ENCODE peak calls at places on chromosomes 3 and 15, in eight cellular contexts. Z, F, I, H, Q, D, P and V are unnamed samples.

GRCh38 chr3:192408721-192409151 is 318.6 kb downstream of the FGF12 start:
- DNase-seq in Z (no peak), P (no peak), D (no peak), F (no peak), H (no peak), Q (no peak), I (peak), V (no peak)

GRCh38 chr3:16203031-16203430 is 28.6 kb downstream of the GALNT15 start:
- DNase-seq in I (no peak), Z (peak), P (peak), D (no peak), F (no peak), Q (peak), H (no peak), V (peak)

GRCh38 chr15:90665288-90666134 is 51.6 kb upstream of the BLM start:
- DNase-seq in F (no peak), Z (peak), I (peak), D (no peak), Q (peak), H (peak), P (peak), V (peak)

GRCh38 chr3:51777985-51778384 is 1.1 kb downstream of the IQCF6 start:
- DNase-seq in P (no peak), H (no peak), Z (no peak), I (peak), F (peak), D (no peak), Q (no peak), V (no peak)

GRCh38 chr15:92803852-92804609 is 96.1 kb upstream of the CHD2 start:
- DNase-seq in H (peak), Z (peak), P (peak), F (no peak), Q (peak), D (peak), I (peak), V (peak)

GRCh38 chr15:59436774-59437472 is 1.1 kb upstream of the FAM81A start:
- DNase-seq in Q (no peak), I (no peak), P (peak), Z (no peak), D (no peak), H (peak), F (no peak), V (no peak)

GRCh38 chr15:57752426-57752825 is 45.9 kb downstream of the POLR2M start:
- DNase-seq in P (peak), D (no peak), H (peak), F (peak), Q (peak), Z (no peak), I (peak), V (peak)

GRCh38 chr15:63481105-63481810 is 23.1 kb upstream of the USP3 start:
- DNase-seq in P (no peak), F (no peak), Z (peak), H (no peak), I (no peak), Q (peak), D (no peak), V (peak)

GRCh38 chr15:92914768-92915221 is 14.7 kb downstream of the CHD2 start:
- DNase-seq in D (no peak), F (no peak), P (no peak), Q (no peak), Z (no peak), H (no peak), I (no peak), V (no peak)

GRCh38 chr3:71062037-71062919 is 521.2 kb downstream of the FOXP1 start:
- DNase-seq in Q (peak), I (no peak), P (no peak), Z (peak), F (no peak), H (no peak), D (no peak), V (peak)

GRCh38 chr3:13251166-13251892 is 168.8 kb downstream of the NUP210 start:
- DNase-seq in Z (no peak), P (no peak), F (no peak), I (no peak), Q (no peak), H (no peak), D (no peak), V (no peak)

GRCh38 chr3:10281951-10282350 is 10.8 kb downstream of the GHRL start:
- DNase-seq in F (no peak), I (no peak), Z (peak), P (peak), D (no peak), Q (peak), H (no peak), V (no peak)

GRCh38 chr15:61064653-61065052 is 164.4 kb downstream of the RORA start:
- DNase-seq in Q (no peak), H (no peak), F (no peak), I (no peak), D (no peak), P (no peak), Z (no peak), V (no peak)

GRCh38 chr3:53577486-53577885 is 83.1 kb downstream of the CACNA1D start:
- DNase-seq in F (no peak), I (no peak), Q (no peak), D (no peak), H (no peak), P (no peak), Z (no peak), V (no peak)

GRCh38 chr15:71145648-71146047 is 30.4 kb downstream of the THSD4 start:
- DNase-seq in P (no peak), I (no peak), D (no peak), Q (no peak), Z (no peak), H (no peak), F (no peak), V (no peak)

GRCh38 chr15:83973816-83974215 is 261.8 kb upstream of the GOLGA6L4 start:
- DNase-seq in I (no peak), Z (peak), Q (peak), H (no peak), D (no peak), P (no peak), F (no peak), V (peak)

GRCh38 chr3:49867871-49868321 is 1.8 kb downstream of the CAMKV start:
- DNase-seq in Z (peak), P (peak), Q (peak), H (no peak), F (no peak), D (no peak), I (no peak), V (peak)

GRCh38 chr15:60442031-60442665 is 36.8 kb downstream of the ICE2 start:
- DNase-seq in F (no peak), Q (no peak), H (no peak), I (no peak), Z (no peak), P (no peak), D (no peak), V (no peak)

GRCh38 chr3:186825294-186825821 is 17.2 kb upstream of the ADIPOQ start:
- DNase-seq in Q (peak), H (peak), D (no peak), P (peak), I (no peak), F (peak), Z (peak), V (peak)

GRCh38 chr3:17227472-17227871 is 342.7 kb downstream of the PLCL2 start:
- DNase-seq in I (no peak), P (no peak), Z (no peak), D (no peak), Q (no peak), H (no peak), F (no peak), V (no peak)

GRCh38 chr3:107367353-107367752 is 9.9 kb upstream of the CCDC54 start:
- DNase-seq in D (peak), P (peak), Q (peak), Z (peak), H (no peak), I (no peak), F (no peak), V (peak)

GRCh38 chr3:25455316-25456232 is 27.5 kb downstream of the RARB start:
- DNase-seq in D (no peak), H (no peak), Z (no peak), I (peak), P (peak), Q (peak), F (no peak), V (peak)

GRCh38 chr3:4750306-4751056 is 228.8 kb upstream of the BHLHE40 start:
- DNase-seq in I (no peak), H (peak), Z (peak), D (no peak), Q (peak), F (peak), P (peak), V (peak)

GRCh38 chr3:39849992-39850706 is 40.7 kb downstream of the MYRIP start:
- DNase-seq in Q (no peak), F (no peak), P (no peak), D (no peak), Z (no peak), H (no peak), I (no peak), V (no peak)

GRCh38 chr3:125069968-125070745 is 14.4 kb upstream of the HEG1 start:
- DNase-seq in I (no peak), D (no peak), H (no peak), Q (no peak), Z (no peak), F (no peak), P (no peak), V (no peak)

GRCh38 chr3:28564211-28564610 is 215.6 kb upstream of the AZI2 start:
- DNase-seq in F (no peak), H (no peak), D (no peak), I (no peak), P (no peak), Z (no peak), Q (no peak), V (no peak)

GRCh38 chr3:180092889-180093288 is 56.2 kb upstream of the PEX5L start:
- DNase-seq in F (no peak), I (no peak), P (no peak), Q (no peak), Z (no peak), H (no peak), D (no peak), V (no peak)

GRCh38 chr3:25460751-25461150 is 32.7 kb downstream of the RARB start:
- DNase-seq in I (no peak), F (no peak), P (no peak), Q (no peak), D (no peak), Z (no peak), H (no peak), V (no peak)

GRCh38 chr15:23548071-23548470 is 17.4 kb upstream of the MKRN3 start:
- DNase-seq in F (no peak), D (no peak), H (no peak), Q (no peak), P (no peak), I (no peak), Z (no peak), V (no peak)

GRCh38 chr3:148087601-148088371 is 609.9 kb upstream of the AGTR1 start:
- DNase-seq in Z (no peak), P (no peak), D (no peak), H (no peak), F (no peak), Q (no peak), I (no peak), V (no peak)

GRCh38 chr3:156745766-156746165 is 71.4 kb downstream of the TIPARP start:
- DNase-seq in D (no peak), Z (no peak), F (no peak), Q (no peak), H (no peak), P (no peak), I (no peak), V (no peak)

GRCh38 chr3:188497021-188497420 is 343.1 kb downstream of the LPP start:
- DNase-seq in D (no peak), I (no peak), Q (peak), P (peak), Z (peak), H (no peak), F (no peak), V (no peak)

GRCh38 chr3:27022096-27022761 is 347.0 kb downstream of the NEK10 start:
- DNase-seq in D (no peak), F (no peak), H (no peak), I (no peak), Q (no peak), P (no peak), Z (no peak), V (no peak)

DNA sequence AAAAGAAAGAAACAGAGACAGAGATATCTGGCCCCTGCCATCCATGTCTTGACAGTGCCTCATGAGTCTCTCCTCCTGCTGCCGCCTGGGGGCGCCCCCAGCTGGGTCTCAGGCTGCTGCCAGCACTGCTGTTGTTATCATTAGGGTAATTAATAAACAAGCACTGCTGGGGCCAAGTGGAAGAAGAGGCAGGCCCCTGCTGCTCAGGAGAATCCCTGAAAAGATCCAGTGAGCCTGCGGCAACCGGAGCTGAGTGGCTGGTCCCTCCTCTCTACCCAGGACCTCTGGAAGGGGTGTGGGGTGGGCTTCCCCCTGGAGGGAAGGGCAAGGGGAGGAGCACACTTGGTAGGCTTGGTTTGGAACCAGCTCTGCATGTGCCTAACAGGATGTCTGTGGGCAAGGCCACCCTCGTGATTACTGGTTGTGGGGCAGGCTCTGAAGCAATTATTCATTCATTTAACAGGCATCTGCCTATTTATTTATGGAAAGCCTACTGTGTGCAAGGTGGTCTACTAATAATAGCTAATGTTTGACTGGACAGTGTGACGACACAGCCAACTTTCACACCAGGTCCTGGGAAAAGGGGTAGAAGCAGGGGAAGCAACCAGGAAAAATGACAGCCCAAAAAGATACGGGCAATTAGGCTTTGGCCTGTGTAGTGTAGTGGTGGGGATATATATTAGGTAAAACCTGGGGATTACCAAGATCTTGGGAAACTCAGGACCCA is 1.2 kb upstream of the TYRO3 start:
- DNase-seq in Q (peak), P (peak), I (peak), F (peak), H (peak), D (no peak), Z (peak), V (peak)
- H3K4me3 ChIP-seq in Q (peak), P (peak), I (peak), F (peak), H (no peak), D (peak), Z (no peak), V (peak)

DNA sequence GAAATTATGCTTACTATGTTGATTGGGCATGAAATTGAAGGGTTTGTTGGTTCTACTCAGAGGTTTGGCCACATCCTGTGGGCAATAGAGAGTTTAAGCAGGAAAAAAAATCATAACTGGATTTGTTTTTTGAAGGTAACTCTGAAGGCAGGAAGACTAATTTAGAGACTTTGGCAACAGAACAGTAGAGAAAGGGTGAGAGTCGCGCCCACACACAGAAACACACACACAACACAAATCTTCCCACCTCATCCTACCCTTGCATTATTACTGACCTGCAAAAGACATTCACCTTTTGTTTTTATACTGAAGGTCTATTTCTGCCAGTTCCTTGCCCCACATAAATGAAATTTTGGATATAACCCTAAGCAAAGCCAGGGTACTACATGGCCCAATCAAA is 270.6 kb downstream of the TBL1XR1 start:
- DNase-seq in D (no peak), F (no peak), P (no peak), Q (no peak), Z (no peak), I (no peak), H (no peak), V (no peak)
- TF ChIP-seq CTCF in D (no peak), F (no peak), P (no peak), Q (no peak), Z (no peak), I (no peak), H (no peak), V (no peak)

GRCh38 chr15:42483677-42484076 is 7.3 kb downstream of the ZNF106 start:
- DNase-seq in Q (no peak), P (no peak), H (no peak), D (no peak), Z (no peak), I (no peak), F (no peak), V (no peak)
- H3K4me3 ChIP-seq in Q (no peak), P (no peak), H (no peak), D (no peak), Z (no peak), I (no peak), F (no peak), V (no peak)

DNA sequence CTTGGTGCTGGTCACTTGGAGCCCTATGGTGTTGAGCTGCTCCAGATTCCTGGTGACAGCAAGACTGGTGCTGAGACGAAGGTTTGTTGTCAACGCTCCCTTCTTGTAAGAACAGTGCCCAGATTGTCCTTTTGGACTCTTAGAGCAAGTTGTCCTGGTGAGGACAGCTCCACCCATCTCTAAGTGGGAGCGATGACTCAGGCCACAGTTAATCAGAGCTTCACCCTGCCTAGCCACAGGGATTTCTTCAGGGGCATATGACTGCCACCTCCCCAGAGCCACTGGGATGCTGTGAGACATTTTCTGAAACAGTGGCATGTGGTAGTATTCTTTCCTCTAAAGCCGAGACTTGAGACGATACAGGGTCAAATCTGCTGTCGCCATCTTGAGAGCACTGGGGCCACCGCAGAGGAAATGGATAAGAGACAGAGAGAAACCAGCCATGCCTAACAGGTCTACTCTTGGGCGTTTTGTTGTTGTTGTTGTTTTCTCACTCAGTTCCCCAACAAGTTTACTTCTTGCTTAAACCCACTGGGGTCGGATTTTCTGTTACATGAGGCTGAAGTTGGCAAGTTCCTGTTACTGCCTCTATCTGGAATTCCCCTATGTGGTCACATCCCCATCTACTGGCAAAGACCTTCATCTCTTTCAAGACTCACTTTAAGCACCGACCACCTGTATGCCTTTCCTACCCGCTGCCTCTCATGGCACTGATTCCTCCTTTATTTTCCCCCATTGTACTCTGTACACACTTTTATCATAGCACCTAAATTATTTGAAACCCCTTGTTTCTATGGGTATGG is 16.0 kb upstream of the PCOLCE2 start:
- DNase-seq in F (no peak), D (no peak), Z (no peak), P (no peak), Q (peak), H (no peak), I (no peak), V (peak)
- TF ChIP-seq CTCF in F (no peak), D (no peak), Z (no peak), P (peak), Q (peak), H (no peak), I (no peak), V (no peak)